ENCODE peak calls at places on chromosome 20, in five cellular contexts. One of them, this sample, is unnamed. For H3K36me3, the result is how much of the 10 kb centered on the place peaks cover.

GRCh38 chr20:46060301-46060881 is 29.4 kb downstream of the NCOA5 start:
- DNase-seq in transverse colon: no peak
- DNase-seq in spleen: no peak
- DNase-seq in K562: no peak
- DNase-seq in HepG2: no peak
- DNase-seq in this sample: no peak

GRCh38 chr20:8375898-8376297 is 243.8 kb downstream of the PLCB1 start:
- DNase-seq in transverse colon: no peak
- DNase-seq in HepG2: no peak
- DNase-seq in K562: no peak
- DNase-seq in spleen: no peak
- DNase-seq in this sample: no peak

GRCh38 chr20:54025166-54025835 is 45.1 kb downstream of the BCAS1 start:
- DNase-seq in spleen: no peak
- DNase-seq in transverse colon: no peak
- DNase-seq in HepG2: no peak
- DNase-seq in K562: no peak
- DNase-seq in this sample: no peak

GRCh38 chr20:19735446-19735845 is 22.6 kb upstream of the RIN2 start:
- DNase-seq in HepG2: peak
- DNase-seq in spleen: no peak
- DNase-seq in K562: no peak
- DNase-seq in transverse colon: peak
- DNase-seq in this sample: peak

GRCh38 chr20:37898301-37899104 is 4.4 kb upstream of the VSTM2L start:
- DNase-seq in K562: no peak
- DNase-seq in HepG2: no peak
- DNase-seq in spleen: no peak
- DNase-seq in transverse colon: no peak
- DNase-seq in this sample: no peak

GRCh38 chr20:31868853-31869672 is 1.3 kb downstream of the DUSP15 start:
- DNase-seq in HepG2: no peak
- DNase-seq in transverse colon: no peak
- DNase-seq in K562: no peak
- DNase-seq in spleen: no peak
- DNase-seq in this sample: no peak

GRCh38 chr20:44494266-44494665 is 18.6 kb downstream of the TTPAL start:
- DNase-seq in HepG2: no peak
- DNase-seq in transverse colon: no peak
- DNase-seq in spleen: no peak
- DNase-seq in K562: no peak
- DNase-seq in this sample: no peak

GRCh38 chr20:25252226-25252625 is 4.3 kb downstream of the PYGB start:
- DNase-seq in HepG2: no peak
- DNase-seq in K562: no peak
- DNase-seq in transverse colon: peak
- DNase-seq in spleen: no peak
- DNase-seq in this sample: no peak

GRCh38 chr20:38883081-38883980 is 42.9 kb upstream of the FAM83D start:
- DNase-seq in HepG2: no peak
- DNase-seq in spleen: peak
- DNase-seq in K562: no peak
- DNase-seq in transverse colon: no peak
- DNase-seq in this sample: no peak

GRCh38 chr20:32674362-32674789 is 635 bp upstream of the C20orf203 start:
- DNase-seq in spleen: no peak
- DNase-seq in K562: peak
- DNase-seq in HepG2: peak
- DNase-seq in transverse colon: peak
- DNase-seq in this sample: no peak

GRCh38 chr20:58214310-58214709 is 14.1 kb downstream of the ANKRD60 start:
- DNase-seq in K562: no peak
- DNase-seq in transverse colon: no peak
- DNase-seq in spleen: no peak
- DNase-seq in HepG2: no peak
- DNase-seq in this sample: no peak

GRCh38 chr20:22663528-22664025 is 79.2 kb upstream of the FOXA2 start:
- DNase-seq in HepG2: no peak
- DNase-seq in K562: no peak
- DNase-seq in spleen: no peak
- DNase-seq in transverse colon: no peak
- DNase-seq in this sample: no peak

GRCh38 chr20:50724851-50725721 is 6.3 kb upstream of the PARD6B start:
- DNase-seq in spleen: peak
- DNase-seq in HepG2: peak
- DNase-seq in K562: peak
- DNase-seq in transverse colon: peak
- DNase-seq in this sample: peak

GRCh38 chr20:38920411-38920810 is 5.8 kb upstream of the FAM83D start:
- DNase-seq in spleen: no peak
- DNase-seq in K562: no peak
- DNase-seq in HepG2: no peak
- DNase-seq in transverse colon: no peak
- DNase-seq in this sample: no peak

GRCh38 chr20:51462566-51463276 is 79.8 kb downstream of the NFATC2 start:
- DNase-seq in K562: no peak
- DNase-seq in HepG2: no peak
- DNase-seq in transverse colon: peak
- DNase-seq in spleen: peak
- DNase-seq in this sample: peak

GRCh38 chr20:10433014-10433622 is 904 bp downstream of the MKKS start:
- DNase-seq in spleen: peak
- DNase-seq in HepG2: peak
- DNase-seq in transverse colon: no peak
- DNase-seq in K562: no peak
- DNase-seq in this sample: no peak

GRCh38 chr20:64066984-64067605 is 4.1 kb downstream of the TCEA2 start:
- DNase-seq in transverse colon: no peak
- DNase-seq in HepG2: no peak
- DNase-seq in K562: no peak
- DNase-seq in spleen: no peak
- DNase-seq in this sample: no peak

GRCh38 chr20:54429364-54429763 is 46.0 kb upstream of the DOK5 start:
- DNase-seq in K562: no peak
- DNase-seq in transverse colon: no peak
- DNase-seq in spleen: no peak
- DNase-seq in HepG2: no peak
- DNase-seq in this sample: no peak

GRCh38 chr20:14210146-14210545 is 127.3 kb downstream of the FLRT3 start:
- DNase-seq in HepG2: no peak
- DNase-seq in K562: no peak
- DNase-seq in transverse colon: no peak
- DNase-seq in spleen: no peak
- DNase-seq in this sample: no peak

GRCh38 chr20:21323640-21324039 is 20.5 kb downstream of the XRN2 start:
- DNase-seq in HepG2: no peak
- DNase-seq in transverse colon: peak
- DNase-seq in K562: peak
- DNase-seq in spleen: no peak
- DNase-seq in this sample: no peak

GRCh38 chr20:49825521-49826033 is 12.9 kb downstream of the SLC9A8 start:
- DNase-seq in K562: no peak
- DNase-seq in transverse colon: no peak
- DNase-seq in spleen: no peak
- DNase-seq in HepG2: peak
- DNase-seq in this sample: no peak

GRCh38 chr20:34452281-34452982 is 63.8 kb upstream of the DYNLRB1 start:
- DNase-seq in K562: no peak
- DNase-seq in HepG2: no peak
- DNase-seq in spleen: no peak
- DNase-seq in transverse colon: no peak
- DNase-seq in this sample: no peak

GRCh38 chr20:25238319-25239037 is 9.4 kb upstream of the PYGB start:
- DNase-seq in transverse colon: no peak
- DNase-seq in HepG2: no peak
- DNase-seq in spleen: no peak
- DNase-seq in K562: no peak
- DNase-seq in this sample: no peak

GRCh38 chr20:63783970-63784369 is 44.4 kb downstream of the SLC2A4RG start:
- DNase-seq in K562: no peak
- DNase-seq in spleen: no peak
- DNase-seq in transverse colon: no peak
- DNase-seq in HepG2: no peak
- DNase-seq in this sample: no peak

DNA sequence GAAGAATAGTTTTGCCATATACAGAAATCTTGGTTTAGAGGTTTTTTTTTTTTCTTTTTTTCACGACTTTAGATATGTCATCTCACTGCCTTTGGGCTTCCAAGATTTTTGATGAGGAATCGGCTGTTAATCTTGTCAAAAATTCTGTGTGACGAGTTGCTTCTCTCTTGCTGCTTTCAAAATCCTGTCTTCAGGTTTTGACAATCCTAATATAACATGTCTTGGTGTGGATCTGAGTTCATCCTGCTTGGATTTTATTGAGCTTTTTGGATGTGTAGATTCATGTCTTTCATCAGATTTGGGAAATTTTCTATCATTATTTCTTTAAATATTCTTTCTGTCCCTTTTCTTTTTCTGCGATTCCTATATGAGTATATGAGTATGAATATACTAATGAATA is 61.1 kb downstream of the PLCG1 start:
- DNase-seq in transverse colon: no peak
- DNase-seq in HepG2: no peak
- DNase-seq in K562: no peak
- DNase-seq in spleen: no peak
- DNase-seq in this sample: no peak
- TF ChIP-seq POLR2AphosphoS5 in transverse colon: no peak
- TF ChIP-seq POLR2AphosphoS5 in HepG2: no peak
- TF ChIP-seq POLR2AphosphoS5 in K562: no peak
- TF ChIP-seq POLR2AphosphoS5 in spleen: no peak
- TF ChIP-seq POLR2AphosphoS5 in this sample: no peak

GRCh38 chr20:6008254-6008653 is 45.6 kb downstream of the LRRN4 start:
- DNase-seq in transverse colon: peak
- DNase-seq in K562: no peak
- DNase-seq in spleen: no peak
- DNase-seq in HepG2: peak
- DNase-seq in this sample: no peak
- H3K36me3 ChIP-seq in transverse colon: under half
- H3K36me3 ChIP-seq in K562: under half
- H3K36me3 ChIP-seq in spleen: under half
- H3K36me3 ChIP-seq in HepG2: under half
- H3K36me3 ChIP-seq in this sample: under half

DNA sequence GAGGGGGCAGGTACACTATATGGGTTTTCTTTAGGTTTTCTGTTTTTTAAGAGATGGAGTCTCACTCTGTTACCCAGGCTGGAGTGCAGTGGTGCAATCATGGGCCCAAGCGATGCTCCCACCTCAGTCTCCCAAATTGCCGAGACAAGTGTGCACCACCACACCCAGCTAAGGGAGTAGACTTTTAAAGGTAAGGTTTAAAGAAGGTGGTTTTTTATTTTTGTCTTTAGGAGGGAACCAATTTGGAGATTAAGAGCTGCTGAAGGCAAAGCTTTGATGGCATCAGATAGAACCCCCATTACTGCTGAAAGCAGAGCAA is 7.9 kb downstream of the SRSF6 start:
- DNase-seq in HepG2: no peak
- DNase-seq in transverse colon: no peak
- DNase-seq in spleen: no peak
- DNase-seq in K562: no peak
- DNase-seq in this sample: no peak
- TF ChIP-seq POLR2A in HepG2: no peak
- TF ChIP-seq POLR2A in transverse colon: no peak
- TF ChIP-seq POLR2A in spleen: no peak
- TF ChIP-seq POLR2A in K562: no peak
- TF ChIP-seq POLR2A in this sample: no peak

GRCh38 chr20:62368629-62369507 is 1.8 kb upstream of the LAMA5 start:
- DNase-seq in transverse colon: peak
- DNase-seq in spleen: no peak
- DNase-seq in K562: peak
- DNase-seq in HepG2: peak
- DNase-seq in this sample: no peak
- TF ChIP-seq POLR2AphosphoS5 in transverse colon: no peak
- TF ChIP-seq POLR2AphosphoS5 in spleen: no peak
- TF ChIP-seq POLR2AphosphoS5 in K562: no peak
- TF ChIP-seq POLR2AphosphoS5 in HepG2: peak
- TF ChIP-seq POLR2AphosphoS5 in this sample: no peak

GRCh38 chr20:59835057-59835447 is 98.4 kb downstream of the SYCP2 start:
- DNase-seq in transverse colon: no peak
- DNase-seq in spleen: peak
- DNase-seq in K562: no peak
- DNase-seq in HepG2: no peak
- DNase-seq in this sample: no peak
- H3K36me3 ChIP-seq in transverse colon: under half
- H3K36me3 ChIP-seq in spleen: under half
- H3K36me3 ChIP-seq in K562: under half
- H3K36me3 ChIP-seq in HepG2: under half
- H3K36me3 ChIP-seq in this sample: under half

This sample was measured in breast epithelium.